ENCODE peak calls at places on chromosomes 12 and 14, in ten cellular contexts. One of them, this sample, is unnamed.

GRCh38 chr12:3604750-3605638 is 114.0 kb downstream of the PRMT8 start:
- DNase-seq in hepatocyte: no peak
- DNase-seq in AG04450: no peak
- DNase-seq in mucosa of descending colon: peak; percentile 63
- DNase-seq in neural progenitor cell: peak; percentile 39
- DNase-seq in natural killer cell: no peak
- DNase-seq in AG04449: no peak
- DNase-seq in neural crest cell: no peak
- DNase-seq in tibial artery: no peak
- DNase-seq in nephron progenitor cell: no peak
- DNase-seq in this sample: no peak

GRCh38 chr12:63164911-63165310 is 13.9 kb upstream of the AVPR1A start:
- DNase-seq in AG04450: no peak
- DNase-seq in AG04449: no peak
- DNase-seq in mucosa of descending colon: no peak
- DNase-seq in hepatocyte: no peak
- DNase-seq in neural progenitor cell: no peak
- DNase-seq in neural crest cell: no peak
- DNase-seq in tibial artery: no peak
- DNase-seq in nephron progenitor cell: no peak
- DNase-seq in natural killer cell: no peak
- DNase-seq in this sample: no peak

GRCh38 chr12:114993202-114993601 is 309.2 kb upstream of the TBX3 start:
- DNase-seq in neural crest cell: no peak
- DNase-seq in natural killer cell: no peak
- DNase-seq in nephron progenitor cell: no peak
- DNase-seq in hepatocyte: peak; percentile 37
- DNase-seq in tibial artery: no peak
- DNase-seq in AG04450: no peak
- DNase-seq in mucosa of descending colon: no peak
- DNase-seq in AG04449: no peak
- DNase-seq in neural progenitor cell: no peak
- DNase-seq in this sample: no peak

GRCh38 chr12:65999564-66000280 is 130.8 kb downstream of the LLPH start:
- DNase-seq in nephron progenitor cell: no peak
- DNase-seq in hepatocyte: no peak
- DNase-seq in neural progenitor cell: no peak
- DNase-seq in neural crest cell: no peak
- DNase-seq in AG04449: no peak
- DNase-seq in AG04450: no peak
- DNase-seq in tibial artery: no peak
- DNase-seq in mucosa of descending colon: no peak
- DNase-seq in natural killer cell: no peak
- DNase-seq in this sample: no peak

GRCh38 chr12:67099858-67100257 is 169.3 kb upstream of the CAND1 start:
- DNase-seq in nephron progenitor cell: no peak
- DNase-seq in AG04449: no peak
- DNase-seq in mucosa of descending colon: no peak
- DNase-seq in hepatocyte: no peak
- DNase-seq in natural killer cell: no peak
- DNase-seq in neural progenitor cell: no peak
- DNase-seq in neural crest cell: no peak
- DNase-seq in AG04450: no peak
- DNase-seq in tibial artery: no peak
- DNase-seq in this sample: no peak

GRCh38 chr14:77598366-77599050 is 17.9 kb downstream of the SPTLC2 start:
- DNase-seq in tibial artery: no peak
- DNase-seq in AG04450: no peak
- DNase-seq in neural progenitor cell: no peak
- DNase-seq in natural killer cell: peak; percentile 24
- DNase-seq in neural crest cell: no peak
- DNase-seq in hepatocyte: no peak
- DNase-seq in nephron progenitor cell: no peak
- DNase-seq in mucosa of descending colon: no peak
- DNase-seq in AG04449: no peak
- DNase-seq in this sample: no peak

GRCh38 chr14:38199768-38200167 is 7.9 kb upstream of the SSTR1 start:
- DNase-seq in neural crest cell: no peak
- DNase-seq in hepatocyte: no peak
- DNase-seq in natural killer cell: no peak
- DNase-seq in AG04449: no peak
- DNase-seq in neural progenitor cell: no peak
- DNase-seq in nephron progenitor cell: no peak
- DNase-seq in tibial artery: no peak
- DNase-seq in AG04450: no peak
- DNase-seq in mucosa of descending colon: no peak
- DNase-seq in this sample: no peak

GRCh38 chr12:64875186-64875585 is 50.7 kb downstream of the TBC1D30 start:
- DNase-seq in mucosa of descending colon: no peak
- DNase-seq in AG04450: no peak
- DNase-seq in tibial artery: no peak
- DNase-seq in nephron progenitor cell: no peak
- DNase-seq in AG04449: no peak
- DNase-seq in natural killer cell: no peak
- DNase-seq in neural progenitor cell: no peak
- DNase-seq in hepatocyte: no peak
- DNase-seq in neural crest cell: no peak
- DNase-seq in this sample: no peak

GRCh38 chr12:55194382-55194781 is 26.4 kb upstream of the OR10A7 start:
- DNase-seq in tibial artery: no peak
- DNase-seq in neural progenitor cell: no peak
- DNase-seq in nephron progenitor cell: no peak
- DNase-seq in AG04449: no peak
- DNase-seq in hepatocyte: no peak
- DNase-seq in AG04450: no peak
- DNase-seq in mucosa of descending colon: no peak
- DNase-seq in natural killer cell: no peak
- DNase-seq in neural crest cell: no peak
- DNase-seq in this sample: no peak

GRCh38 chr12:55188573-55188972 is 32.3 kb upstream of the OR10A7 start:
- DNase-seq in nephron progenitor cell: no peak
- DNase-seq in neural crest cell: no peak
- DNase-seq in AG04450: no peak
- DNase-seq in neural progenitor cell: no peak
- DNase-seq in AG04449: no peak
- DNase-seq in tibial artery: no peak
- DNase-seq in hepatocyte: no peak
- DNase-seq in mucosa of descending colon: no peak
- DNase-seq in natural killer cell: no peak
- DNase-seq in this sample: no peak

GRCh38 chr12:55188974-55189556 is 31.8 kb upstream of the OR10A7 start:
- DNase-seq in neural progenitor cell: peak; percentile 80
- DNase-seq in natural killer cell: no peak
- DNase-seq in nephron progenitor cell: peak; percentile 57
- DNase-seq in hepatocyte: peak; percentile 85
- DNase-seq in neural crest cell: peak; percentile 69
- DNase-seq in AG04449: peak; percentile 26
- DNase-seq in mucosa of descending colon: no peak
- DNase-seq in tibial artery: no peak
- DNase-seq in AG04450: peak; percentile 48
- DNase-seq in this sample: no peak
- TF ChIP-seq CTCF in neural progenitor cell: peak; percentile 92
- TF ChIP-seq CTCF in natural killer cell: peak; percentile 88
- TF ChIP-seq CTCF in nephron progenitor cell: peak; percentile 81
- TF ChIP-seq CTCF in hepatocyte: peak; percentile 86
- TF ChIP-seq CTCF in neural crest cell: peak; percentile 94
- TF ChIP-seq CTCF in AG04449: peak; percentile 53
- TF ChIP-seq CTCF in mucosa of descending colon: peak; percentile 26
- TF ChIP-seq CTCF in tibial artery: peak; percentile 64
- TF ChIP-seq CTCF in AG04450: peak; percentile 76
- TF ChIP-seq CTCF in this sample: peak; percentile 88

GRCh38 chr12:32666510-32666909 is 12.6 kb upstream of the DNM1L start:
- DNase-seq in neural crest cell: no peak
- DNase-seq in nephron progenitor cell: no peak
- DNase-seq in natural killer cell: no peak
- DNase-seq in mucosa of descending colon: no peak
- DNase-seq in neural progenitor cell: no peak
- DNase-seq in AG04449: no peak
- DNase-seq in hepatocyte: no peak
- DNase-seq in AG04450: no peak
- DNase-seq in tibial artery: no peak
- DNase-seq in this sample: no peak

GRCh38 chr12:32669584-32669983 is 9.5 kb upstream of the DNM1L start:
- DNase-seq in neural crest cell: no peak
- DNase-seq in hepatocyte: no peak
- DNase-seq in natural killer cell: no peak
- DNase-seq in mucosa of descending colon: no peak
- DNase-seq in AG04449: no peak
- DNase-seq in neural progenitor cell: no peak
- DNase-seq in nephron progenitor cell: no peak
- DNase-seq in AG04450: no peak
- DNase-seq in tibial artery: no peak
- DNase-seq in this sample: no peak

GRCh38 chr12:32671930-32672785 is 6.9 kb upstream of the DNM1L start:
- DNase-seq in neural crest cell: peak; percentile 30
- DNase-seq in AG04449: peak; percentile 33
- DNase-seq in hepatocyte: peak; percentile 75
- DNase-seq in natural killer cell: no peak
- DNase-seq in tibial artery: peak; percentile 4
- DNase-seq in neural progenitor cell: peak; percentile 75
- DNase-seq in mucosa of descending colon: no peak
- DNase-seq in AG04450: peak; percentile 67
- DNase-seq in nephron progenitor cell: peak; percentile 22
- DNase-seq in this sample: peak; percentile 53
- TF ChIP-seq CTCF in neural crest cell: peak; percentile 85
- TF ChIP-seq CTCF in AG04449: peak; percentile 57
- TF ChIP-seq CTCF in hepatocyte: peak; percentile 77
- TF ChIP-seq CTCF in natural killer cell: no peak
- TF ChIP-seq CTCF in tibial artery: peak; percentile 51
- TF ChIP-seq CTCF in neural progenitor cell: peak; percentile 74
- TF ChIP-seq CTCF in mucosa of descending colon: no peak
- TF ChIP-seq CTCF in AG04450: peak; percentile 63
- TF ChIP-seq CTCF in nephron progenitor cell: peak; percentile 54
- TF ChIP-seq CTCF in this sample: peak; percentile 42

GRCh38 chr14:92914087-92914656 is 8.8 kb upstream of the CHGA start:
- DNase-seq in natural killer cell: no peak
- DNase-seq in hepatocyte: peak; percentile 76
- DNase-seq in tibial artery: no peak
- DNase-seq in neural progenitor cell: peak; percentile 86
- DNase-seq in mucosa of descending colon: no peak
- DNase-seq in nephron progenitor cell: peak; percentile 90
- DNase-seq in neural crest cell: peak; percentile 71
- DNase-seq in AG04449: no peak
- DNase-seq in AG04450: no peak
- DNase-seq in this sample: no peak

GRCh38 chr14:92920001-92920400 is 2.9 kb upstream of the CHGA start:
- DNase-seq in hepatocyte: no peak
- DNase-seq in tibial artery: no peak
- DNase-seq in AG04450: no peak
- DNase-seq in natural killer cell: no peak
- DNase-seq in neural progenitor cell: no peak
- DNase-seq in neural crest cell: no peak
- DNase-seq in nephron progenitor cell: no peak
- DNase-seq in AG04449: no peak
- DNase-seq in mucosa of descending colon: no peak
- DNase-seq in this sample: no peak

GRCh38 chr14:92917041-92917940 is 5.7 kb upstream of the CHGA start:
- DNase-seq in neural crest cell: no peak
- DNase-seq in mucosa of descending colon: no peak
- DNase-seq in nephron progenitor cell: no peak
- DNase-seq in AG04449: no peak
- DNase-seq in natural killer cell: no peak
- DNase-seq in tibial artery: no peak
- DNase-seq in hepatocyte: no peak
- DNase-seq in AG04450: no peak
- DNase-seq in neural progenitor cell: no peak
- DNase-seq in this sample: no peak

GRCh38 chr14:92917956-92918355 is 5.0 kb upstream of the CHGA start:
- DNase-seq in hepatocyte: no peak
- DNase-seq in AG04449: no peak
- DNase-seq in nephron progenitor cell: no peak
- DNase-seq in neural crest cell: no peak
- DNase-seq in natural killer cell: no peak
- DNase-seq in mucosa of descending colon: no peak
- DNase-seq in neural progenitor cell: no peak
- DNase-seq in tibial artery: no peak
- DNase-seq in AG04450: no peak
- DNase-seq in this sample: no peak

DNA sequence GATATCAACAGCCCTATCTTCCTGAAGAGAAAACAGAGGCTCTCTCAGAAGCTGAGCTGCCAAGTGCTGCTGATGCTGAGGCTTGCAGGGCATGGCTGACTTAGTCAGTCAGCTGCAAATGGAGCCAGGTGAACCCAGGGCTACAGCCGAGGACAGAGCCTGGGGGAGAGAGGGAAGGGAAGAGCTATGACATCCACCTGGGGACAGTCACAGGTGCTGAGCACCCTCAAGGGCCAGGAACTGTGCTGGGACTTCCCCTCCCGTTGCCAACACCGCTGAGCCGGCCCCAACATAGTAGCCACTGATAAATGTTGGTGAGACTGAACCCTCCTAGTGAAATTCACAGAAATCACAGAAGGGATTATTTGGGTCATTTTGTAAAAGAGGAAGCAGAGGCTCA is 6.7 kb upstream of the CHGA start:
- DNase-seq in AG04450: no peak
- DNase-seq in natural killer cell: no peak
- DNase-seq in neural crest cell: no peak
- DNase-seq in nephron progenitor cell: no peak
- DNase-seq in hepatocyte: no peak
- DNase-seq in mucosa of descending colon: no peak
- DNase-seq in tibial artery: no peak
- DNase-seq in neural progenitor cell: no peak
- DNase-seq in AG04449: no peak
- DNase-seq in this sample: no peak
- TF ChIP-seq CTCF in AG04450: no peak
- TF ChIP-seq CTCF in natural killer cell: no peak
- TF ChIP-seq CTCF in neural crest cell: no peak
- TF ChIP-seq CTCF in nephron progenitor cell: no peak
- TF ChIP-seq CTCF in hepatocyte: no peak
- TF ChIP-seq CTCF in mucosa of descending colon: no peak
- TF ChIP-seq CTCF in tibial artery: no peak
- TF ChIP-seq CTCF in neural progenitor cell: no peak
- TF ChIP-seq CTCF in AG04449: no peak
- TF ChIP-seq CTCF in this sample: no peak

GRCh38 chr12:109310247-109311125 is 1.4 kb upstream of the FOXN4 start:
- DNase-seq in mucosa of descending colon: no peak
- DNase-seq in nephron progenitor cell: peak; percentile 43
- DNase-seq in neural progenitor cell: peak; percentile 36
- DNase-seq in AG04450: no peak
- DNase-seq in tibial artery: no peak
- DNase-seq in AG04449: no peak
- DNase-seq in hepatocyte: no peak
- DNase-seq in natural killer cell: no peak
- DNase-seq in neural crest cell: no peak
- DNase-seq in this sample: no peak

GRCh38 chr12:109307051-109307450 is 2.0 kb downstream of the FOXN4 start:
- DNase-seq in neural progenitor cell: no peak
- DNase-seq in nephron progenitor cell: no peak
- DNase-seq in mucosa of descending colon: no peak
- DNase-seq in hepatocyte: peak; percentile 20
- DNase-seq in tibial artery: no peak
- DNase-seq in AG04449: no peak
- DNase-seq in neural crest cell: no peak
- DNase-seq in natural killer cell: no peak
- DNase-seq in AG04450: no peak
- DNase-seq in this sample: no peak

GRCh38 chr12:109309441-109310246 is 560 bp upstream of the FOXN4 start:
- DNase-seq in tibial artery: no peak
- DNase-seq in neural progenitor cell: peak; percentile 66
- DNase-seq in AG04449: no peak
- DNase-seq in neural crest cell: no peak
- DNase-seq in nephron progenitor cell: peak; percentile 61
- DNase-seq in mucosa of descending colon: no peak
- DNase-seq in hepatocyte: peak; percentile 23
- DNase-seq in AG04450: no peak
- DNase-seq in natural killer cell: no peak
- DNase-seq in this sample: no peak

GRCh38 chr12:109305547-109305946 is 3.5 kb downstream of the FOXN4 start:
- DNase-seq in natural killer cell: no peak
- DNase-seq in AG04450: no peak
- DNase-seq in AG04449: no peak
- DNase-seq in nephron progenitor cell: no peak
- DNase-seq in mucosa of descending colon: no peak
- DNase-seq in hepatocyte: no peak
- DNase-seq in tibial artery: no peak
- DNase-seq in neural crest cell: no peak
- DNase-seq in neural progenitor cell: no peak
- DNase-seq in this sample: no peak

DNA sequence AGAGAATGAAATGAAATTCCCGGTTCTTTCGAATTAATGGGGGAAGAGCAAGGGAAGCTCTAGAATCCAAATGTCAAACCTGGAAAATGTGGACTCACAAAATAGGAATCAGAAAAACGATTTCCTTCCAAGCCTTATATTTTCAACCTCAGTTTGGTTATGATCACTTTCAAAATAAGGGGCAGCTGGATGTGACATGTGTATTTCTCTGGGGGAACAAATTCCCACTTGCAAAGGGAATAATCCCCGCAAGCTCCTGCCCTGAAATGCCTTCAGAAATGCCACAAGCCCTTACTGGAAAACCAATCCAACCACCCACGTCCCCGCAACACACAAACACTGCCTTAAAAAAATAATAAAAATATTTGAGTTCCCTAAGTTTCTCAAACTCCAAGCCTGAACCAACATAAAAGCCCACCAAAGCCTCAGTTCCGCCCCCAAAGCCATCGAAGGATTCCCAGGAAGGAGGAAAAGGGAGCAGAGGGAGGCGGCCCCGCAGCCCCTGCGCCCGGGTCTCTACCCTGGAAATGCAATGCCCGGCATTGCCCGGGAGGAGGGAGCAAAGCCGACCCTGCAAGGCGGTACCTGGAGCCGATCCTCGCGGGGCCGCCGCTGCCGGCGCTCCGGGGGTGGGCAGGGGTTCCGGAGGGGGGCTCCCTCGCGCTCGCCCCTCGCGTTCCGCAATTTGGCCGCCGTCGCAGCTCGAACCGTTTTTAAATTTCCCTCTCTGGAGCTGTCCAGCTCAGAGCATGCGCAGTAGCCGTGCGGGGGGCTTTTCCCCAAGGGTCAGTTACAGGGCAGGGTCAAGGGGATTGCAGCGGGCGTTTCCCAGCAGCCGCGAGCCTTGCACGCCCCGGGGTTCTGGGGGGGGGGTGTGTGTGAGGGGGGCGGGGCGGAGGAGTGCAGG is at the start of gene FOXN4:
- DNase-seq in nephron progenitor cell: peak; percentile 85
- DNase-seq in mucosa of descending colon: no peak
- DNase-seq in neural crest cell: peak; percentile 45
- DNase-seq in hepatocyte: peak; percentile 23
- DNase-seq in AG04449: no peak
- DNase-seq in AG04450: no peak
- DNase-seq in tibial artery: no peak
- DNase-seq in natural killer cell: no peak
- DNase-seq in neural progenitor cell: peak; percentile 81
- DNase-seq in this sample: peak; percentile 84
- TF ChIP-seq CTCF in nephron progenitor cell: no peak
- TF ChIP-seq CTCF in mucosa of descending colon: no peak
- TF ChIP-seq CTCF in neural crest cell: peak; percentile 24
- TF ChIP-seq CTCF in hepatocyte: no peak
- TF ChIP-seq CTCF in AG04449: no peak
- TF ChIP-seq CTCF in AG04450: no peak
- TF ChIP-seq CTCF in tibial artery: no peak
- TF ChIP-seq CTCF in natural killer cell: no peak
- TF ChIP-seq CTCF in neural progenitor cell: peak; percentile 18
- TF ChIP-seq CTCF in this sample: no peak